ENCODE peak calls at places on chromosomes 5 and 9, in seven cellular contexts. V is anterior cingulate cortex, B is cardiac septum, A is IMR-90, R is GM20000, F is mesendoderm, E is NCI-H1417. P is an unnamed sample.

GRCh38 chr9:129069128-129069824 is 11.6 kb upstream of the DOLPP1 start:
- DNase-seq in V (peak), B (peak), A (no peak), R (peak), F (peak), E (no peak), P (peak)

GRCh38 chr5:157279605-157280239 is 13.8 kb downstream of the CYFIP2 start:
- DNase-seq in V (no peak), B (no peak), A (no peak), R (no peak), F (no peak), E (no peak), P (no peak)

GRCh38 chr5:159099049-159099760 is 511 bp downstream of the EBF1 start:
- DNase-seq in V (no peak), B (no peak), A (peak), R (peak), F (peak), E (peak), P (peak)

GRCh38 chr5:114412509-114413171 is 50.8 kb downstream of the KCNN2 start:
- DNase-seq in V (no peak), B (no peak), A (peak), R (no peak), F (no peak), E (no peak), P (no peak)

GRCh38 chr5:172149073-172149472 is 39.0 kb downstream of the STK10 start:
- DNase-seq in V (no peak), B (peak), A (peak), R (no peak), F (no peak), E (no peak), P (no peak)

GRCh38 chr5:173568128-173568527 is 48.3 kb downstream of the BOD1 start:
- DNase-seq in V (no peak), B (no peak), A (no peak), R (no peak), F (no peak), E (no peak), P (no peak)

GRCh38 chr5:8410618-8411017 is 541.7 kb downstream of the MTRR start:
- DNase-seq in V (no peak), B (no peak), A (no peak), R (no peak), F (no peak), E (no peak), P (no peak)

GRCh38 chr5:132830436-132831094 is at the start of gene SHROOM1:
- DNase-seq in V (peak), B (peak), A (peak), R (peak), F (peak), E (peak), P (peak)

GRCh38 chr9:17810728-17811634 is 232.1 kb downstream of the SH3GL2 start:
- DNase-seq in V (no peak), B (no peak), A (peak), R (peak), F (peak), E (peak), P (peak)

GRCh38 chr9:18493361-18494015 is 19.5 kb downstream of the ADAMTSL1 start:
- DNase-seq in V (no peak), B (no peak), A (peak), R (no peak), F (no peak), E (no peak), P (no peak)

GRCh38 chr5:126865299-126865698 is 88.4 kb downstream of the LMNB1 start:
- DNase-seq in V (no peak), B (no peak), A (peak), R (no peak), F (no peak), E (no peak), P (no peak)

GRCh38 chr5:144072518-144072927 is 97.9 kb downstream of the YIPF5 start:
- DNase-seq in V (no peak), B (no peak), A (peak), R (no peak), F (no peak), E (no peak), P (no peak)

GRCh38 chr9:24881361-24881760 is 335.7 kb upstream of the IZUMO3 start:
- DNase-seq in V (no peak), B (no peak), A (no peak), R (no peak), F (no peak), E (no peak), P (no peak)

GRCh38 chr5:154368041-154368800 is 77.6 kb upstream of the SAP30L start:
- DNase-seq in V (no peak), B (no peak), A (peak), R (no peak), F (peak), E (no peak), P (peak)

GRCh38 chr5:128356011-128356410 is 182.0 kb downstream of the FBN2 start:
- DNase-seq in V (no peak), B (no peak), A (no peak), R (no peak), F (no peak), E (no peak), P (no peak)

GRCh38 chr9:17905356-17906203 is 326.7 kb downstream of the SH3GL2 start:
- DNase-seq in V (no peak), B (no peak), A (no peak), R (peak), F (peak), E (no peak), P (no peak)

GRCh38 chr5:180816608-180817534 is 14.3 kb upstream of the MGAT1 start:
- DNase-seq in V (no peak), B (no peak), A (peak), R (no peak), F (no peak), E (no peak), P (peak)

GRCh38 chr5:66680227-66680626 is 84.0 kb downstream of the MAST4 start:
- DNase-seq in V (no peak), B (no peak), A (no peak), R (no peak), F (peak), E (no peak), P (no peak)

GRCh38 chr5:6480133-6481051 is 31.7 kb downstream of the UBE2QL1 start:
- DNase-seq in V (no peak), B (no peak), A (no peak), R (peak), F (peak), E (no peak), P (peak)

GRCh38 chr9:77912895-77913693 is 118.5 kb downstream of the GNAQ start:
- DNase-seq in V (no peak), B (no peak), A (peak), R (no peak), F (no peak), E (no peak), P (no peak)

GRCh38 chr9:35736201-35736633 is 3.8 kb downstream of the CREB3 start:
- DNase-seq in V (peak), B (no peak), A (peak), R (peak), F (peak), E (peak), P (peak)

GRCh38 chr5:137383909-137384308 is 115.2 kb downstream of the SPOCK1 start:
- DNase-seq in V (no peak), B (no peak), A (no peak), R (no peak), F (no peak), E (no peak), P (no peak)

GRCh38 chr5:35773936-35774335 is 82.8 kb upstream of the IL7R start:
- DNase-seq in V (no peak), B (no peak), A (peak), R (no peak), F (no peak), E (no peak), P (no peak)

GRCh38 chr5:39376293-39376714 is 12.0 kb upstream of the C9 start:
- DNase-seq in V (no peak), B (no peak), A (peak), R (peak), F (peak), E (peak), P (peak)

GRCh38 chr5:13664377-13664776 is 280.1 kb downstream of the DNAH5 start:
- DNase-seq in V (no peak), B (no peak), A (peak), R (no peak), F (no peak), E (no peak), P (no peak)

GRCh38 chr5:122743231-122743630 is 31.6 kb upstream of the SNX2 start:
- DNase-seq in V (no peak), B (no peak), A (no peak), R (no peak), F (peak), E (no peak), P (no peak)

GRCh38 chr9:96075111-96075510 is 199.6 kb downstream of the ERCC6L2 start:
- DNase-seq in V (no peak), B (no peak), A (no peak), R (no peak), F (no peak), E (no peak), P (no peak)

GRCh38 chr5:124952566-124952965 is 206.1 kb upstream of the ZNF608 start:
- DNase-seq in V (no peak), B (no peak), A (no peak), R (peak), F (no peak), E (no peak), P (no peak)

GRCh38 chr9:15824310-15824709 is 271.5 kb downstream of the CCDC171 start:
- DNase-seq in V (no peak), B (no peak), A (peak), R (no peak), F (peak), E (peak), P (peak)

GRCh38 chr9:91776409-91777365 is 173.3 kb downstream of the ROR2 start:
- DNase-seq in V (no peak), B (no peak), A (peak), R (no peak), F (no peak), E (no peak), P (no peak)

GRCh38 chr5:91111473-91112238 is 271.5 kb downstream of the ARRDC3 start:
- DNase-seq in V (no peak), B (no peak), A (no peak), R (no peak), F (no peak), E (no peak), P (no peak)

GRCh38 chr5:86376214-86376613 is 241.5 kb upstream of the COX7C start:
- DNase-seq in V (no peak), B (no peak), A (no peak), R (no peak), F (no peak), E (no peak), P (no peak)

GRCh38 chr5:31854625-31855526 is 215.9 kb downstream of the PDZD2 start:
- DNase-seq in V (peak), B (peak), A (no peak), R (no peak), F (peak), E (peak), P (peak)

P was measured in endodermal cell.